ENCODE peak calls at places on chromosomes 7 and 10, in ten cellular contexts. O, Z, W, A, M, D, E, L, N and T are unnamed samples.
A peak's percentile ranks its signal among the peaks of the same experiment; 100 is the strongest.

GRCh38 chr7:585229-585711 is 65.6 kb upstream of the PDGFA start:
- DNase-seq in N (no peak), O (no peak), L (no peak), W (no peak), Z (no peak), M (no peak), A (no peak), E (no peak), D (peak; percentile 91), T (no peak)

GRCh38 chr7:134992626-134993179 is 6.4 kb downstream of the AGBL3 start:
- DNase-seq in L (no peak), N (peak; percentile 50), W (no peak), A (no peak), E (no peak), D (peak; percentile 70), M (no peak), O (no peak), Z (peak; percentile 14), T (peak; percentile 36)

GRCh38 chr10:112184379-112184778 is 814 bp upstream of the GPAM start:
- DNase-seq in A (no peak), N (no peak), O (no peak), M (no peak), E (no peak), Z (no peak), L (no peak), D (no peak), W (no peak), T (no peak)

GRCh38 chr10:75660833-75661232 is 229.4 kb downstream of the LRMDA start:
- DNase-seq in O (no peak), Z (no peak), L (no peak), N (no peak), D (no peak), A (no peak), W (no peak), E (no peak), M (no peak), T (no peak)

GRCh38 chr7:148625342-148625741 is 34.8 kb downstream of the C7orf33 start:
- DNase-seq in Z (no peak), A (no peak), W (no peak), M (no peak), D (no peak), L (no peak), O (no peak), E (no peak), N (no peak), T (no peak)

GRCh38 chr7:108265007-108265406 is 134.8 kb upstream of the LAMB4 start:
- DNase-seq in L (no peak), M (no peak), A (no peak), E (no peak), N (no peak), D (no peak), O (no peak), W (no peak), Z (no peak), T (no peak)

GRCh38 chr10:18880530-18880929 is 168.1 kb upstream of the MALRD1 start:
- DNase-seq in O (no peak), A (no peak), N (no peak), W (no peak), L (no peak), E (no peak), Z (peak; percentile 10), M (no peak), D (no peak), T (no peak)

GRCh38 chr10:100479059-100479458 is 16.2 kb downstream of the WNT8B start:
- DNase-seq in W (peak; percentile 8), M (no peak), E (no peak), N (no peak), D (no peak), O (no peak), A (no peak), L (no peak), Z (peak; percentile 22), T (no peak)

GRCh38 chr10:110786172-110786571 is 85.6 kb upstream of the PDCD4 start:
- DNase-seq in Z (no peak), M (no peak), N (no peak), O (no peak), W (no peak), E (no peak), L (no peak), A (no peak), D (peak; percentile 62), T (no peak)

GRCh38 chr7:149778696-149779501 is 5.5 kb upstream of the ZNF467 start:
- DNase-seq in D (no peak), M (no peak), W (no peak), A (no peak), Z (no peak), N (no peak), O (no peak), L (no peak), E (no peak), T (no peak)

GRCh38 chr7:157694389-157694665 is 357.5 kb downstream of the DNAJB6 start:
- DNase-seq in L (no peak), A (no peak), E (no peak), N (no peak), Z (no peak), W (no peak), D (no peak), M (no peak), O (no peak), T (no peak)

GRCh38 chr7:41584746-41585145 is 118.1 kb downstream of the INHBA start:
- DNase-seq in O (no peak), L (no peak), W (no peak), M (no peak), D (no peak), N (no peak), E (peak; percentile 30), Z (no peak), A (no peak), T (no peak)

GRCh38 chr10:8026349-8027259 is 27.9 kb upstream of the GATA3 start:
- DNase-seq in N (no peak), A (no peak), L (no peak), E (no peak), O (no peak), W (no peak), Z (no peak), D (no peak), M (no peak), T (no peak)

GRCh38 chr7:143499246-143499645 is 21.6 kb downstream of the TAS2R41 start:
- DNase-seq in N (no peak), E (no peak), W (peak; percentile 31), Z (peak; percentile 15), D (no peak), M (no peak), O (no peak), A (no peak), L (no peak), T (no peak)

GRCh38 chr10:14564268-14564744 is 210.4 kb downstream of the FAM107B start:
- DNase-seq in W (no peak), L (no peak), E (no peak), O (no peak), N (peak; percentile 69), D (peak; percentile 56), Z (no peak), A (no peak), M (no peak), T (no peak)

GRCh38 chr10:123496996-123497660 is 169.0 kb upstream of the GPR26 start:
- DNase-seq in Z (no peak), W (no peak), E (no peak), M (no peak), D (no peak), O (no peak), L (no peak), N (no peak), A (no peak), T (no peak)

GRCh38 chr10:9010093-9010492 is 955.6 kb downstream of the GATA3 start:
- DNase-seq in N (peak; percentile 78), M (no peak), D (peak; percentile 71), E (no peak), O (no peak), Z (no peak), L (no peak), W (no peak), A (no peak), T (no peak)